ENCODE peak calls at places on chromosome 10, in eight cellular contexts. One of them, this sample, is unnamed.

GRCh38 chr10:133205146-133205545 is 24.9 kb upstream of the UTF1 start:
- DNase-seq in lower leg skin: no peak
- DNase-seq in uterus: no peak
- DNase-seq in NB4: no peak
- DNase-seq in adrenal gland: no peak
- DNase-seq in vagina: no peak
- DNase-seq in HepG2: no peak
- DNase-seq in body of pancreas: no peak
- DNase-seq in this sample: no peak

GRCh38 chr10:125128397-125129075 is 31.8 kb downstream of the CTBP2 start:
- DNase-seq in lower leg skin: no peak
- DNase-seq in uterus: no peak
- DNase-seq in NB4: no peak
- DNase-seq in adrenal gland: no peak
- DNase-seq in vagina: no peak
- DNase-seq in HepG2: no peak
- DNase-seq in body of pancreas: no peak
- DNase-seq in this sample: peak; percentile 19

GRCh38 chr10:22308390-22308789 is 7.8 kb upstream of the COMMD3 start:
- DNase-seq in lower leg skin: no peak
- DNase-seq in uterus: no peak
- DNase-seq in NB4: no peak
- DNase-seq in adrenal gland: no peak
- DNase-seq in vagina: no peak
- DNase-seq in HepG2: no peak
- DNase-seq in body of pancreas: no peak
- DNase-seq in this sample: no peak

GRCh38 chr10:124955243-124955642 is 13.3 kb downstream of the ZRANB1 start:
- DNase-seq in lower leg skin: no peak
- DNase-seq in uterus: no peak
- DNase-seq in NB4: no peak
- DNase-seq in adrenal gland: no peak
- DNase-seq in vagina: no peak
- DNase-seq in HepG2: no peak
- DNase-seq in body of pancreas: no peak
- DNase-seq in this sample: no peak

GRCh38 chr10:127485153-127485857 is 63.8 kb upstream of the NPS start:
- DNase-seq in lower leg skin: no peak
- DNase-seq in uterus: no peak
- DNase-seq in NB4: no peak
- DNase-seq in adrenal gland: peak; percentile 69
- DNase-seq in vagina: no peak
- DNase-seq in HepG2: no peak
- DNase-seq in body of pancreas: peak; percentile 25
- DNase-seq in this sample: no peak

GRCh38 chr10:14192746-14193145 is 138.0 kb downstream of the FRMD4A start:
- DNase-seq in lower leg skin: no peak
- DNase-seq in uterus: no peak
- DNase-seq in NB4: no peak
- DNase-seq in adrenal gland: no peak
- DNase-seq in vagina: no peak
- DNase-seq in HepG2: no peak
- DNase-seq in body of pancreas: no peak
- DNase-seq in this sample: no peak

GRCh38 chr10:45091968-45092367 is 91.2 kb downstream of the ZNF22 start:
- DNase-seq in lower leg skin: no peak
- DNase-seq in uterus: no peak
- DNase-seq in NB4: no peak
- DNase-seq in adrenal gland: no peak
- DNase-seq in vagina: no peak
- DNase-seq in HepG2: no peak
- DNase-seq in body of pancreas: no peak
- DNase-seq in this sample: no peak

GRCh38 chr10:13146383-13146782 is 15.0 kb upstream of the MCM10 start:
- DNase-seq in lower leg skin: no peak
- DNase-seq in uterus: no peak
- DNase-seq in NB4: no peak
- DNase-seq in adrenal gland: no peak
- DNase-seq in vagina: no peak
- DNase-seq in HepG2: no peak
- DNase-seq in body of pancreas: no peak
- DNase-seq in this sample: peak; percentile 89

GRCh38 chr10:76401006-76401405 is 969.6 kb downstream of the LRMDA start:
- DNase-seq in lower leg skin: no peak
- DNase-seq in uterus: no peak
- DNase-seq in NB4: no peak
- DNase-seq in adrenal gland: no peak
- DNase-seq in vagina: no peak
- DNase-seq in HepG2: no peak
- DNase-seq in body of pancreas: no peak
- DNase-seq in this sample: no peak

GRCh38 chr10:3825244-3825643 is 40.2 kb upstream of the KLF6 start:
- DNase-seq in lower leg skin: no peak
- DNase-seq in uterus: no peak
- DNase-seq in NB4: no peak
- DNase-seq in adrenal gland: no peak
- DNase-seq in vagina: no peak
- DNase-seq in HepG2: peak; percentile 77
- DNase-seq in body of pancreas: no peak
- DNase-seq in this sample: peak; percentile 19

GRCh38 chr10:95454940-95455339 is 106.2 kb downstream of the SORBS1 start:
- DNase-seq in lower leg skin: no peak
- DNase-seq in uterus: no peak
- DNase-seq in NB4: no peak
- DNase-seq in adrenal gland: no peak
- DNase-seq in vagina: no peak
- DNase-seq in HepG2: no peak
- DNase-seq in body of pancreas: no peak
- DNase-seq in this sample: no peak

GRCh38 chr10:95454356-95454755 is 106.8 kb downstream of the SORBS1 start:
- DNase-seq in lower leg skin: no peak
- DNase-seq in uterus: no peak
- DNase-seq in NB4: no peak
- DNase-seq in adrenal gland: no peak
- DNase-seq in vagina: no peak
- DNase-seq in HepG2: no peak
- DNase-seq in body of pancreas: no peak
- DNase-seq in this sample: no peak

GRCh38 chr10:95451150-95451549 is 110.0 kb downstream of the SORBS1 start:
- DNase-seq in lower leg skin: no peak
- DNase-seq in uterus: peak; percentile 58
- DNase-seq in NB4: no peak
- DNase-seq in adrenal gland: no peak
- DNase-seq in vagina: no peak
- DNase-seq in HepG2: no peak
- DNase-seq in body of pancreas: no peak
- DNase-seq in this sample: no peak

GRCh38 chr10:95450188-95450587 is 111.0 kb downstream of the SORBS1 start:
- DNase-seq in lower leg skin: no peak
- DNase-seq in uterus: no peak
- DNase-seq in NB4: no peak
- DNase-seq in adrenal gland: no peak
- DNase-seq in vagina: no peak
- DNase-seq in HepG2: no peak
- DNase-seq in body of pancreas: no peak
- DNase-seq in this sample: no peak

GRCh38 chr10:95451568-95452524 is 109.3 kb downstream of the SORBS1 start:
- DNase-seq in lower leg skin: no peak
- DNase-seq in uterus: no peak
- DNase-seq in NB4: no peak
- DNase-seq in adrenal gland: no peak
- DNase-seq in vagina: no peak
- DNase-seq in HepG2: peak; percentile 91
- DNase-seq in body of pancreas: no peak
- DNase-seq in this sample: no peak
- TF ChIP-seq POLR2A in lower leg skin: no peak
- TF ChIP-seq POLR2A in uterus: no peak
- TF ChIP-seq POLR2A in NB4: no peak
- TF ChIP-seq POLR2A in adrenal gland: no peak
- TF ChIP-seq POLR2A in vagina: no peak
- TF ChIP-seq POLR2A in HepG2: no peak
- TF ChIP-seq POLR2A in body of pancreas: no peak
- TF ChIP-seq POLR2A in this sample: no peak

DNA sequence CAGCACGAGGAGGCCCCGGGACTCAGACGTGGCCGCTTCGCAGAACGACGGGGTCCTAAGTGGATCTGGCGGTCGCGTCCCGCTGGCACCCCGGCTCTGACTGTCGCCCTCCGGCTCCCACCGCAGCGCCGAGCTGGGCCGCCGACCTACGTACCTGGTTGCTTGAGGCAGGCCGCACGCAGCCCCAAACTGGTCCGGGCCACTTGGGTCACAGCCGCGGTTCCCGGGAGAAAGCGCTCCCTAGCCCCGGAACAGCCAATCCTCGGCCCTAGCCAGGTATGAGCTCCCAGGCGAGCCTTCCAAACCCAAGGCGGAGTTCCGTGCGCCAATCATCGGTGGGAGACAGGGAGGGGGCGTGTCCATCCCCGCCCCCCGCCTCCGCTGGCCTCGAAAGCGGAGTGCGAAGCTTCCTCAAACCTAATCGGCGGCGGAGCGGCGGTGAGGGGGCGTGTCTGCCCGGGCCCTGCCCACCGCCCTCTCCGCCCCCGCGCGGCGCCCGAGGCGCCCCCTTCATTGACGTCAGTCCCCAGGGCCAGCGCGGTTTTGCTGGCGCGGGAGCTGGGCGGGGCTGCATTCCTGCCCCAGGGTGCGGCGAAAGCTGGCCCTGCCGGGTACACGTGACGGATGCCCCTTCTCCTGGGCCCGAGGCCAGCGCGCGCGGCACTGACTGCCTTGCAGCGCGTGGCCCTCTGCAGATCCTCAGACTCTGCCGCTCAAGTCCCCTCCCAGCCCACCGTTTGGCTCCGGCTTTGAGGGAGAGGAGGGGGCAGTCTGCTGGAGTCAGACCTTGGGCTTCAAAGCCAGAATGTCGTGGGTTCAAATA is at the start of gene AVPI1:
- DNase-seq in lower leg skin: peak; percentile 100
- DNase-seq in uterus: peak; percentile 97
- DNase-seq in NB4: peak; percentile 99
- DNase-seq in adrenal gland: peak; percentile 99
- DNase-seq in vagina: peak; percentile 99
- DNase-seq in HepG2: peak; percentile 95
- DNase-seq in body of pancreas: peak; percentile 98
- DNase-seq in this sample: peak; percentile 99
- TF ChIP-seq POLR2A in lower leg skin: peak; percentile 84
- TF ChIP-seq POLR2A in uterus: peak; percentile 95
- TF ChIP-seq POLR2A in NB4: peak; percentile 87
- TF ChIP-seq POLR2A in adrenal gland: peak; percentile 99
- TF ChIP-seq POLR2A in vagina: peak; percentile 97
- TF ChIP-seq POLR2A in HepG2: peak; percentile 87
- TF ChIP-seq POLR2A in body of pancreas: peak; percentile 98
- TF ChIP-seq POLR2A in this sample: peak; percentile 89

DNA sequence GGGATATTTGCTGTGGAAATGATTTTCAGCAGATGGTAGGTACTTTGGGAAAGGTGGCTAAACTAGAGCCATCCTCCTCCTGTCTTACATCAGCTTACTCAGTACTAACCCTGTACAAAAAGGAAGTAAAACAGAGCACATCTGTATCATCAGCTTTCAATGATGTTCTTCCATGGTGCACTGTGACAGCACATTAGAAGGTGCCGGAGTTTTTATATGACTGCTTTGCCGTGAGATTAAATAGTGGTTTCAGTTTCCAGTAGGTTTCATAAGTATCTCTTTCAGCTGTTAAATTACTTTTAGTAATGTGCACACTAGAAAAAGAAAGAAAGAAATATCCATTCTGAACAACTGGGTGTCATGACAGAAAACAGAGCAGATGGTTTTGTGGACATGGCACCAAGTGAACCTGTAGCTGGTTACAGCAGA is 86.5 kb downstream of the ARID5B start:
- DNase-seq in lower leg skin: no peak
- DNase-seq in uterus: no peak
- DNase-seq in NB4: no peak
- DNase-seq in adrenal gland: no peak
- DNase-seq in vagina: no peak
- DNase-seq in HepG2: no peak
- DNase-seq in body of pancreas: no peak
- DNase-seq in this sample: no peak
- TF ChIP-seq POLR2A in lower leg skin: no peak
- TF ChIP-seq POLR2A in uterus: no peak
- TF ChIP-seq POLR2A in NB4: no peak
- TF ChIP-seq POLR2A in adrenal gland: no peak
- TF ChIP-seq POLR2A in vagina: no peak
- TF ChIP-seq POLR2A in HepG2: no peak
- TF ChIP-seq POLR2A in body of pancreas: no peak
- TF ChIP-seq POLR2A in this sample: no peak

GRCh38 chr10:80078448-80079311 is at the start of gene TMEM254:
- DNase-seq in lower leg skin: peak; percentile 98
- DNase-seq in uterus: peak; percentile 92
- DNase-seq in NB4: peak; percentile 94
- DNase-seq in adrenal gland: peak; percentile 92
- DNase-seq in vagina: peak; percentile 91
- DNase-seq in HepG2: peak; percentile 82
- DNase-seq in body of pancreas: peak; percentile 94
- DNase-seq in this sample: peak; percentile 93
- TF ChIP-seq POLR2A in lower leg skin: no peak
- TF ChIP-seq POLR2A in uterus: no peak
- TF ChIP-seq POLR2A in NB4: peak; percentile 23
- TF ChIP-seq POLR2A in adrenal gland: peak; percentile 72
- TF ChIP-seq POLR2A in vagina: peak; percentile 2
- TF ChIP-seq POLR2A in HepG2: peak; percentile 42
- TF ChIP-seq POLR2A in body of pancreas: peak; percentile 59
- TF ChIP-seq POLR2A in this sample: peak; percentile 62

DNA sequence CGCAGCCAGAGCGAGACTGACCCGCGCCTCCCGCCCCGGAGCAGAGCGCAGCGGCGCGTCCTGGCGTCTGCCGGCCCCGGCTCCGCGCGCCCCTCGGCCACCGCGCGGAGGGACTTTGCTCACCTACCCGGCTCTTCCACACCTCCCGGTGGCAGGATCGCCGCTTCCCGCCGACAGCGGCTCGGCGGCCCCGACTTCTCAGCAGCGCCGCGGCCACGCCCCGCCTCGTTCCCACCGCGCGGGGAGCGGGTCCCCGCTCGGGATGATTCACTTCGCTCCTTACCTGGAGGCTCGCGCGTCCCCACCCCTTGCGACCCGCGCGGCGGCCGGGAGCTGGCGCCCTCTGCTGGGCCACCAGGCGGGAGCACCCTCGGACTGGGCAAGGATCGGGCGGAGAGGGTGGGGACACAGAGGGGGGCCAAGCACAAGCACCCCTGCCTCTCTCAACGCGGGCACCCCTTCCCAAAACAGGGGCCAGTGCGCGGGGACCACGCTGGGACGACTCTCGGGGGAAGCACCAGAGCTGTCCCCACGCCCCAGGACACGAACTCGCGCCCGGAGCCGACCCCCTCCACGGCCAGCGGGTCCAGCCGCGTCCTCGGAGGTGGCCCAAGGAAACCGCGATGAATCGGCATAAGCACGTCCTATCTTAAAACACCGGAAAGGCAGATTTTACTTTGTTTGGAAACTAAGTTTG is 101.0 kb upstream of the SVIL start:
- DNase-seq in lower leg skin: peak; percentile 97
- DNase-seq in uterus: peak; percentile 90
- DNase-seq in NB4: peak; percentile 80
- DNase-seq in adrenal gland: peak; percentile 80
- DNase-seq in vagina: peak; percentile 95
- DNase-seq in HepG2: peak; percentile 61
- DNase-seq in body of pancreas: peak; percentile 89
- DNase-seq in this sample: peak; percentile 59
- TF ChIP-seq POLR2A in lower leg skin: no peak
- TF ChIP-seq POLR2A in uterus: peak; percentile 79
- TF ChIP-seq POLR2A in NB4: no peak
- TF ChIP-seq POLR2A in adrenal gland: no peak
- TF ChIP-seq POLR2A in vagina: peak; percentile 61
- TF ChIP-seq POLR2A in HepG2: no peak
- TF ChIP-seq POLR2A in body of pancreas: peak; percentile 88
- TF ChIP-seq POLR2A in this sample: no peak

GRCh38 chr10:97736902-97737769 is at the start of gene ZFYVE27:
- DNase-seq in lower leg skin: peak; percentile 99
- DNase-seq in uterus: peak; percentile 96
- DNase-seq in NB4: peak; percentile 97
- DNase-seq in adrenal gland: peak; percentile 97
- DNase-seq in vagina: no peak
- DNase-seq in HepG2: peak; percentile 87
- DNase-seq in body of pancreas: peak; percentile 98
- DNase-seq in this sample: peak; percentile 95
- TF ChIP-seq POLR2A in lower leg skin: peak; percentile 92
- TF ChIP-seq POLR2A in uterus: peak; percentile 95
- TF ChIP-seq POLR2A in NB4: peak; percentile 97
- TF ChIP-seq POLR2A in adrenal gland: peak; percentile 96
- TF ChIP-seq POLR2A in vagina: peak; percentile 92
- TF ChIP-seq POLR2A in HepG2: peak; percentile 89
- TF ChIP-seq POLR2A in body of pancreas: peak; percentile 88
- TF ChIP-seq POLR2A in this sample: peak; percentile 97

This sample was measured in erythroblast.